ENCODE peak calls at places on chromosomes 7 and 10, in four cellular contexts. W is left ventricle myocardium inferior, Q is neural progenitor cell, P is IMR-90. T is an unnamed sample.

GRCh38 chr10:117734626-117735405 is 192.3 kb downstream of the EMX2 start:
- DNase-seq in W (no peak), Q (peak; percentile 64), P (no peak), T (no peak)

GRCh38 chr10:61904711-61905445 is 3.4 kb downstream of the ARID5B start:
- DNase-seq in W (no peak), Q (peak; percentile 16), P (peak; percentile 80), T (no peak)

GRCh38 chr10:110843031-110843430 is 28.7 kb upstream of the PDCD4 start:
- DNase-seq in W (no peak), Q (no peak), P (no peak), T (no peak)

GRCh38 chr7:43629857-43630256 is 46.9 kb downstream of the STK17A start:
- DNase-seq in W (no peak), Q (no peak), P (no peak), T (no peak)

GRCh38 chr7:6228865-6229264 is 43.6 kb downstream of the CYTH3 start:
- DNase-seq in W (no peak), Q (no peak), P (peak; percentile 74), T (no peak)

GRCh38 chr10:110364531-110364937 is 59.8 kb upstream of the SMNDC1 start:
- DNase-seq in W (no peak), Q (no peak), P (no peak), T (no peak)

GRCh38 chr10:72911758-72912157 is 18.2 kb downstream of the OIT3 start:
- DNase-seq in W (no peak), Q (no peak), P (no peak), T (no peak)

GRCh38 chr7:86644282-86645173 is 819 bp downstream of the GRM3 start:
- DNase-seq in W (no peak), Q (peak; percentile 69), P (no peak), T (no peak)

GRCh38 chr10:96673318-96674099 is 46.8 kb downstream of the PIK3AP1 start:
- DNase-seq in W (peak; percentile 25), Q (peak; percentile 9), P (peak; percentile 63), T (no peak)

GRCh38 chr10:74097776-74098175 is 52.9 kb downstream of the AP3M1 start:
- DNase-seq in W (no peak), Q (no peak), P (peak; percentile 29), T (no peak)

GRCh38 chr7:152462995-152463713 is 27.4 kb upstream of the KMT2C start:
- DNase-seq in W (no peak), Q (peak; percentile 85), P (peak; percentile 55), T (no peak)

GRCh38 chr10:22737587-22737986 is 23.2 kb upstream of the PIP4K2A start:
- DNase-seq in W (peak; percentile 32), Q (no peak), P (peak; percentile 81), T (peak; percentile 54)

GRCh38 chr7:139127648-139128047 is 18.1 kb upstream of the ZC3HAV1 start:
- DNase-seq in W (no peak), Q (no peak), P (peak; percentile 48), T (no peak)

DNA sequence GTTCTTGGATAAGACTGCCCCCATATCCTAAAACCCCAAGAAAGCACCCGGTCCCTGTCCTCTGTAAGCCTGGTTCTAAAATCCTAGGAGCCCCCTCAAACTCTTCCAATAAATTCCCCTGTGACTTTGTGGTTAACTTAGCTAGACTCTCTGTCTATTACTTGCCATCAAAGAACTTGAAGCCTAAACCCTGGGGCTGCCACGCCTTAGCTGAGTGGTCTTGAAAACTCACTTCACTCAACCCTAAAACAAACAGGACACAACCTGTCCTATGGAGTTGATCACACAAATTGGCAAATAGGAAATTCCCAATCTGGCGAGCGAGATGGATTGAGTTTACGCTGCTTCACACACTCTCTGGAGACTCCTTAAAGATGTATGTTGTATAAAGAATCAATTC is 191.4 kb upstream of the SVIL start:
- DNase-seq in W (no peak), Q (no peak), P (no peak), T (no peak)
- H3K27ac ChIP-seq in W (no peak overlapping the region), Q (no peak overlapping the region), P (no peak overlapping the region), T (no peak overlapping the region)

GRCh38 chr10:69092959-69093850 is 5.3 kb downstream of the SRGN start:
- DNase-seq in W (peak; percentile 44), Q (peak; percentile 80), P (peak; percentile 89), T (peak; percentile 33)
- H3K4me3 ChIP-seq in W (no peak overlapping the region), Q (no peak overlapping the region), P (no peak overlapping the region), T (peak overlapping the region; percentile 8)

DNA sequence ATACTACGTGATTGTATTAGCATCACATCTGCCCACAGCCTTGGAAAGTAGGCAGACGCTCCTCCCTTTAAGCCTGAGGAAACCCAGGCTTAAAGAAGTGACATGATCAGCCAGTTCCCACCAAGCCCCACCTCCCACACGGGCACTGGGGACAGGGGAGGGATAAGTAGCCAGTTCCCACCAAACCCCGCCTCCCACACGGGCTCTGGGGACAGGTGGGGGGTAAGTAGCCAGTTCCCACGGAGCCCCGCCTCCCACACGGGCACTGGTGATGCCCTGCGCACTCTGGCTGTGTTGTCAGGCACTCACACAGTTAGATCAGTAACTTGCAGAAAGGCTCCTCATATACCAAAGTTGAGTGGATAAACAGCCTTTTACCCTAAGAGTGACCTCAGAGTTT is 606.8 kb downstream of the PTPRN2 start:
- DNase-seq in W (no peak), Q (no peak), P (no peak), T (no peak)
- H3K9me3 ChIP-seq in W (peaks cover 4% of the 10 kb centered on the region), Q (no peaks in the 10 kb centered on the region), P (peaks cover 36% of the 10 kb centered on the region), T (no peaks in the 10 kb centered on the region)

GRCh38 chr7:4134631-4135030 is 547.5 kb upstream of the FOXK1 start:
- DNase-seq in W (no peak), Q (no peak), P (no peak), T (no peak)
- H3K27ac ChIP-seq in W (no peak overlapping the region), Q (no peak overlapping the region), P (no peak overlapping the region), T (no peak overlapping the region)

DNA sequence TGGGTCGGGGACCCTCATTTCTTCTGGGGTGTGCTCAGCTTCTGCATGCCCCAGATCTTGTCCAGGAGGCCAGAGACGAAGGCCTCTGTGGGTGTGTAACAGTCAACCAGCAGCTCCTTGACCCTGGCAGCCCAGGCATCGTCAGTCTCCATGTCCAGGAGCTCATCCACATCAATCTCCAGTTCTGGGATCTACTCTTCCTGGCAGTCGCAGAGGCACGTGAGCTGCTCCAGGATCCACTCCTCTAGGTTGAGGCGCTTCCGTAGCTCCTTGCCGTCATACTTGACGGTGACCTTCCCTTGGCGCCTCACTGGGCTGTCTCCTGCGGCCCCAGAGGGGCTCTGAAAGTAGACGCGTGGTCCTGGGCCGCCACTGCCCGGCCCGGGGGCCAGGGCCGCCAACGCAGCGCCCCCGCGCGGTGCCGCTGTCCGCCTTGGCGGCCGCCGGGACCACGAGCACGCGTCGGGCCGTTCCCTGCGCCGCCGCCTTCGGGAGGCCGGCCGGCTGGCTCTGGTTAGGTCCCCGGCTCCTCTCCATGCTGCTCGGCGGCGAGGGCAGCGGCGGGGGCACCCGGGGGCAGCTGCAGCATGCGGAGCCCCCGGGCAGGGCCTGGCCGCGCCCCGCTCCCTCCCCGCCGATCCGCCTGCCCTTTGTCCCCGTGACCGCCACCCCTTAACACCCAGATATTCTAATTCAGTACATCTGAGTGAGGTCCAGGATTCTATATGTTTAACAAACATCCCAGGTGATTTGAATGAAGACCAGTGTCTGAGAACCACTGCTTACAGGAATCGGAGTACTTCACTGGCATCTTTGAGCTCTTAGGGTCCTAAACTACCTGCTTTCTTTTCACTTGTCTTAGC is 170.5 kb downstream of the SEPTIN7 start:
- DNase-seq in W (no peak), Q (no peak), P (no peak), T (no peak)
- H3K4me3 ChIP-seq in W (peak overlapping the region; percentile 54), Q (no peak overlapping the region), P (no peak overlapping the region), T (peak overlapping the region; percentile 30)

T was measured in psoas muscle.